ENCODE peak calls at places on chromosome 1, in six cellular contexts. D is astrocyte of the spinal cord, S is breast epithelium, M is brain microvascular endothelial cell, E is cardiac muscle cell, X is transverse colon. F is an unnamed sample.

GRCh38 chr1:234722904-234723588 is 113.1 kb upstream of the IRF2BP2 start:
- DNase-seq in S (peak; percentile 66), E (peak; percentile 92), D (peak; percentile 94), M (peak; percentile 88), X (peak; percentile 73), F (peak; percentile 92)

GRCh38 chr1:9909222-9910046 is 635 bp downstream of the CTNNBIP1 start:
- DNase-seq in M (no peak), E (no peak), D (no peak), S (no peak), X (peak; percentile 34), F (no peak)

GRCh38 chr1:229758101-229759036 is 132.3 kb downstream of the URB2 start:
- DNase-seq in X (no peak), E (no peak), D (peak; percentile 31), S (no peak), M (no peak), F (no peak)

GRCh38 chr1:23194119-23194984 is 22.9 kb downstream of the HTR1D start:
- DNase-seq in M (peak; percentile 98), E (peak; percentile 80), X (no peak), S (no peak), D (peak; percentile 97), F (peak; percentile 71)

GRCh38 chr1:107404756-107405155 is 263.9 kb downstream of the NTNG1 start:
- DNase-seq in D (peak; percentile 68), S (no peak), E (peak; percentile 0), X (no peak), M (no peak), F (peak; percentile 5)

GRCh38 chr1:158972841-158973240 is 36.9 kb upstream of the IFI16 start:
- DNase-seq in X (no peak), E (peak; percentile 25), S (no peak), M (no peak), D (no peak), F (no peak)

GRCh38 chr1:228446849-228447248 is 30.2 kb upstream of the TRIM17 start:
- DNase-seq in M (no peak), E (no peak), D (no peak), S (no peak), X (no peak), F (no peak)

GRCh38 chr1:10472220-10473144 is at the start of gene DFFA:
- DNase-seq in D (peak; percentile 96), S (peak; percentile 90), E (peak; percentile 98), X (peak; percentile 94), M (peak; percentile 98), F (peak; percentile 86)

GRCh38 chr1:94863919-94864318 is 43.8 kb downstream of the SLC44A3 start:
- DNase-seq in X (peak; percentile 25), E (peak; percentile 92), M (peak; percentile 86), S (no peak), D (peak; percentile 91), F (peak; percentile 78)

GRCh38 chr1:62356257-62356835 is 37.1 kb upstream of the KANK4 start:
- DNase-seq in D (peak; percentile 79), S (no peak), X (no peak), M (peak; percentile 90), E (peak; percentile 58), F (peak; percentile 55)

GRCh38 chr1:89884718-89885596 is 64.1 kb downstream of the LRRC8D start:
- DNase-seq in X (no peak), E (peak; percentile 69), D (no peak), S (no peak), M (no peak), F (no peak)

GRCh38 chr1:35807614-35808375 is at the start of gene AGO4:
- DNase-seq in E (peak; percentile 55), M (peak; percentile 29), S (peak; percentile 55), X (peak; percentile 55), D (peak; percentile 18), F (no peak)

GRCh38 chr1:39509360-39510009 is 18.0 kb downstream of the BMP8A start:
- DNase-seq in X (peak; percentile 71), S (no peak), E (peak; percentile 82), M (peak; percentile 23), D (peak; percentile 21), F (peak; percentile 19)

GRCh38 chr1:168243200-168243599 is 17.4 kb downstream of the SFT2D2 start:
- DNase-seq in D (no peak), E (peak; percentile 42), X (no peak), S (no peak), M (no peak), F (no peak)

GRCh38 chr1:149937779-149938178 is 1.1 kb upstream of the MTMR11 start:
- DNase-seq in D (no peak), S (no peak), X (no peak), M (no peak), E (no peak), F (no peak)

GRCh38 chr1:42259059-42259738 is 75.8 kb downstream of the FOXJ3 start:
- DNase-seq in M (peak; percentile 53), S (no peak), X (no peak), E (peak; percentile 70), D (peak; percentile 67), F (peak; percentile 52)

GRCh38 chr1:245790441-245790840 is 635.7 kb downstream of the KIF26B start:
- DNase-seq in M (peak; percentile 9), S (no peak), D (peak; percentile 57), X (no peak), E (peak; percentile 75), F (no peak)

GRCh38 chr1:61141288-61142044 is 59.1 kb downstream of the NFIA start:
- DNase-seq in S (no peak), E (peak; percentile 73), M (no peak), D (peak; percentile 47), X (no peak), F (peak; percentile 73)

GRCh38 chr1:15957221-15958090 is 18.4 kb downstream of the ZBTB17 start:
- DNase-seq in X (no peak), E (no peak), M (no peak), S (no peak), D (no peak), F (no peak)

GRCh38 chr1:208179303-208179702 is 64.9 kb downstream of the PLXNA2 start:
- DNase-seq in S (no peak), E (no peak), D (no peak), X (peak; percentile 55), M (no peak), F (no peak)

GRCh38 chr1:7616953-7617352 is 154.1 kb upstream of the VAMP3 start:
- DNase-seq in D (no peak), E (no peak), M (no peak), X (no peak), S (no peak), F (no peak)

GRCh38 chr1:59678065-59678808 is 136.5 kb upstream of the HOOK1 start:
- DNase-seq in S (no peak), E (peak; percentile 62), X (no peak), M (peak; percentile 46), D (peak; percentile 35), F (no peak)

GRCh38 chr1:37714226-37714625 is 21.9 kb downstream of the CDCA8 start:
- DNase-seq in M (no peak), D (no peak), S (no peak), X (no peak), E (no peak), F (no peak)

GRCh38 chr1:17162941-17163340 is 42.0 kb upstream of the PADI1 start:
- DNase-seq in D (no peak), E (no peak), M (no peak), X (no peak), S (no peak), F (no peak)

GRCh38 chr1:197911172-197911856 is 5.9 kb upstream of the LHX9 start:
- DNase-seq in D (no peak), S (no peak), E (no peak), X (no peak), M (no peak), F (no peak)

GRCh38 chr1:198056255-198056654 is 100.5 kb upstream of the NEK7 start:
- DNase-seq in D (no peak), X (no peak), E (peak; percentile 2), S (no peak), M (no peak), F (no peak)

GRCh38 chr1:34904236-34905097 is 25.0 kb downstream of the DLGAP3 start:
- DNase-seq in D (no peak), E (no peak), S (no peak), M (no peak), X (no peak), F (no peak)

DNA sequence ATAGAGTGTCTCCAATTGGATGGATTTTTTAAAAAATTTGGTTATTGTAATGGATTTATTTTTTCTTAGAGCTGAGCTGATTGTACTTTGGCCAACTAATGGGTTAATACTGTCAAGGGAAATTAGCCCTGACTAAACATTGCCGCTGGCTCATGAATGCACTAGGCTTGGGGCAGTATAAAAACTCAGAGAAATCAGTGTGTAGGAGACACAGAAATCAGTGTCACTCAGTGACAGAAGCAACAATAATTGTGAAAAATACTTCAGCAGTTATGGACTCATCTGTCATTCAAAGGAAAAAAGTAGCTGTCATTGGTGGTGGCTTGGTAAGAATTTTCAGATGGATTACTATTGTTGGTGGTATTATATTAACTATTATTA is at the start of gene KMO:
- DNase-seq in X (no peak), M (no peak), D (no peak), S (no peak), E (peak; percentile 21), F (no peak)
- H3K4me3 ChIP-seq in X (peak within 1 kb of the TSS; percentile 33), M (peak within 1 kb of the TSS; percentile 55), D (peak within 1 kb of the TSS; percentile 52), S (peak within 1 kb of the TSS; percentile 48), E (peak within 1 kb of the TSS; percentile 8), F (peak within 1 kb of the TSS; percentile 48)

GRCh38 chr1:21335088-21335678 is 44.9 kb upstream of the ECE1 start:
- DNase-seq in E (no peak), S (no peak), D (no peak), M (no peak), X (no peak), F (no peak)
- H3K4me3 ChIP-seq in E (no peak overlapping the region), S (peak overlapping the region; percentile 45), D (peak overlapping the region; percentile 6), M (peak overlapping the region; percentile 53), X (no peak overlapping the region), F (peak overlapping the region; percentile 23)

GRCh38 chr1:6244401-6245054 is 549 bp downstream of the HES3 start:
- DNase-seq in S (no peak), D (no peak), X (no peak), M (no peak), E (no peak), F (no peak)

GRCh38 chr1:6245869-6246496 is 2.0 kb downstream of the HES3 start:
- DNase-seq in X (peak; percentile 41), S (no peak), D (peak; percentile 21), M (no peak), E (no peak), F (no peak)

GRCh38 chr1:6246497-6247295 is 2.7 kb downstream of the HES3 start:
- DNase-seq in M (peak; percentile 41), S (peak; percentile 83), X (peak; percentile 81), E (peak; percentile 83), D (peak; percentile 69), F (no peak)

GRCh38 chr1:6243993-6244392 is at the start of gene HES3:
- DNase-seq in E (no peak), D (no peak), X (no peak), M (no peak), S (no peak), F (no peak)

GRCh38 chr1:6245086-6245868 is 1.3 kb downstream of the HES3 start:
- DNase-seq in S (peak; percentile 75), X (peak; percentile 78), D (peak; percentile 76), M (peak; percentile 41), E (peak; percentile 88), F (no peak)
- H3K4me3 ChIP-seq in S (no peak overlapping the region), X (no peak overlapping the region), D (peak overlapping the region; percentile 12), M (peak overlapping the region; percentile 17), E (peak overlapping the region; percentile 24), F (peak overlapping the region; percentile 40)

DNA sequence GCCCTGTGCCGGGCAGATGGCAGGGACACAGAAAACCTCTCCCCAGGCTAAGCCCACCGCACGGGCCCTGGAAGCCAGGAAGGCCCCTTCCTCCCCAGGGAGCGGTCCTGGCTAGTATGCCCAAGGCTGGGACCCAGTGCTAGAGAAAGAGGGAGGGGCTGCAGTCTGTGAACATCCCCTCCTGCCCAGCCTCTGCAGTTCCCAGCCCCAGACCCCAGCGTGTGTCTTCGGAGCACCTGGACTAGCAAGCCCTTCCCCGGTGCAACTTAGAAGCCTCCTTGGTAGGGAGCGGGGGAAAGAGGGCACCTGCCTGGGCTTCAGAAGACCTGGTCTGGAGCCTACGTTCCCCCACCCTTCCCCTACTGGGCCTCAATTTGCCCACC is 2.1 kb downstream of the PLEKHG5 start:
- DNase-seq in E (no peak), X (no peak), M (no peak), S (no peak), D (no peak), F (no peak)
- H3K4me3 ChIP-seq in E (no peak overlapping the region), X (no peak overlapping the region), M (no peak overlapping the region), S (no peak overlapping the region), D (peak overlapping the region; percentile 89), F (peak overlapping the region; percentile 61)

F was measured in skeletal muscle cell.